ENCODE peak calls at places on chromosomes 1 and 21, in four cellular contexts. J is A549, B is GM12878, T is HepG2. N is an unnamed sample.

GRCh38 chr1:153359241-153359640 is 1.6 kb downstream of the S100A9 start:
- DNase-seq in J (no peak), B (no peak), T (no peak), N (no peak)

GRCh38 chr1:229710746-229711145 is 84.7 kb downstream of the URB2 start:
- DNase-seq in J (no peak), B (no peak), T (no peak), N (no peak)

GRCh38 chr21:32976791-32977190 is 48.9 kb upstream of the OLIG2 start:
- DNase-seq in J (no peak), B (no peak), T (no peak), N (no peak)

GRCh38 chr1:165738794-165739193 is 29.9 kb downstream of the TMCO1 start:
- DNase-seq in J (no peak), B (no peak), T (no peak), N (no peak)

GRCh38 chr1:45411510-45411899 is 71.3 kb upstream of the MUTYH start:
- DNase-seq in J (no peak), B (no peak), T (peak), N (peak)

GRCh38 chr1:93504247-93505033 is 56.5 kb downstream of the FNBP1L start:
- DNase-seq in J (no peak), B (no peak), T (no peak), N (peak)

GRCh38 chr1:201489656-201490261 is 17.2 kb downstream of the CSRP1 start:
- DNase-seq in J (no peak), B (no peak), T (no peak), N (no peak)

GRCh38 chr21:14862794-14863720 is 201.7 kb downstream of the NRIP1 start:
- DNase-seq in J (no peak), B (no peak), T (peak), N (no peak)

GRCh38 chr1:183932412-183932811 is 105.1 kb downstream of the COLGALT2 start:
- DNase-seq in J (no peak), B (no peak), T (no peak), N (no peak)

GRCh38 chr21:42537106-42537742 is 23.6 kb downstream of the SLC37A1 start:
- DNase-seq in J (no peak), B (no peak), T (no peak), N (no peak)
- TF ChIP-seq POLR2AphosphoS2 in J (no peak), B (no peak), T (no peak), N (no peak)

GRCh38 chr1:53511933-53512806 is 53.0 kb downstream of the DMRTB1 start:
- DNase-seq in J (no peak), B (no peak), T (no peak), N (no peak)

GRCh38 chr1:53509775-53510174 is 50.6 kb downstream of the DMRTB1 start:
- DNase-seq in J (no peak), B (no peak), T (no peak), N (no peak)

GRCh38 chr1:53510215-53510614 is 51.0 kb downstream of the DMRTB1 start:
- DNase-seq in J (no peak), B (no peak), T (no peak), N (no peak)

GRCh38 chr1:53512807-53513755 is 53.9 kb downstream of the DMRTB1 start:
- DNase-seq in J (no peak), B (no peak), T (no peak), N (no peak)

DNA sequence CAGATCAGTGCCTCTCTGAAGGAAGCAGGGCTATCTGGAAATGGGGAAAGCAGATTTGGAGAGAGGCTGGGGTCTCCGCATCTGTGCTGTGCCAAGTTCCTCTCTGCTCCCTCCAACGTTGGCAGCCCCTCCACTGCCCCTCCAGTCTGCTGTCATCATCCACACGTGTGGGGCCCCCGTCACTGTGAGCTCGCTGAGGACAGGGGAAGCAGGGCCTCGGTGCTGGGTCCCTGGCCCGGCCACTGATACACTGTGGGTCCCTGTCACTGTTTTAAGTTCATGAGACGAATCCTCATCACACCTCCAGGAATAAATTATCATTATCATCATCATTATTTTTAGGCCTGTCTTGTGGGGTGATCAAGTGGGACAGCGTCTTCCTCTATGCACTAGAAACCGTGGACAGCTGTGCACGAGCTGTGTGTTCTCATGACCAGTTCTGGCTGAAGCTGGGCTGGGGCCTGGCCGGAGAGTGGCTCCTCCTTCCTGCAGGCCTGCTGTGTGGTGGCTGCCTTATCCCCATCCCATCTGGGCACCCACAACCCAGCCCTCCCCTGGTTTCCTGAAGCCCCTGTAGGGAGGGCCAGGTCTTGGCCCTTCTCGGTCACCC is 52.2 kb downstream of the DMRTB1 start:
- DNase-seq in J (no peak), B (no peak), T (no peak), N (no peak)
- TF ChIP-seq CHD2 in J (no peak), B (no peak), T (no peak), N (no peak)

DNA sequence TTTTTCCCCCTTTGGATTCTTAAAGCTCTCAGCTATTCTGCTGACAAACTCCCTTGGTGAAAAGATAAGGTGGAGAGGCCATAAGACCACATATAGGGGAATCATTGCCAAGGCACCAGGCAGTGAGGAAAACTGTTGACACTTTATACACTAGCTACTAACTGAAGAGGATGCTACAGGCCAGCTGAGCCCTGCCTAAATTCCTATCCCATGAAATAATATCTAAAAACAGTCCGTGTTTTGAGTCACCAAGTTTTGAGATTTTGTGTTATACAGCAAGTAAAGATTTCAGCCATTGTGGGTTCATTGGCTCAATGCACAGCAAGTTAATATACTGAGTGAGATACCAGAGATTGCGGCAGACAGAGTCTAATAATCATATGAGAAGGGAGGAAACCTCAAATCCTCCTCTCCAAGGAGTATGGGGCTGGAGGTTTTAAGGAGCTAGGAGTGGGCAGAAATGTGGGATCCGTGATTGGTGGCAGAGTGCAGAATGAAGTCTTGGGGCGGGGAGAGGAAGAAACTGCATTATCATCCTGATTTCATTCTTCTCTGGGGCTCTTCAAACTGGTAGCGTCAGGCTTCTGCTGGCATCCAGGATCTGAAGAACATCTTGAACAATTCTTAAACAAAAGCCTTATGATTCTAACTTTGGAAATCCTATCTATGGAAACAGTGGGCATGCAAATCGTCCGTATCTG is 9.2 kb downstream of the CLDN8 start:
- DNase-seq in J (no peak), B (no peak), T (no peak), N (no peak)
- TF ChIP-seq KDM1A in J (no peak), B (no peak), T (no peak), N (no peak)

GRCh38 chr21:39673736-39674135 is 61.0 kb downstream of the B3GALT5 start:
- DNase-seq in J (no peak), B (no peak), T (no peak), N (no peak)
- TF ChIP-seq POLR2AphosphoS2 in J (no peak), B (no peak), T (no peak), N (no peak)

GRCh38 chr1:99675292-99675691 is 29.4 kb downstream of the PALMD start:
- DNase-seq in J (no peak), B (no peak), T (no peak), N (no peak)

GRCh38 chr1:99673285-99673684 is 27.4 kb downstream of the PALMD start:
- DNase-seq in J (no peak), B (no peak), T (no peak), N (no peak)

GRCh38 chr1:99674115-99674514 is 28.2 kb downstream of the PALMD start:
- DNase-seq in J (no peak), B (no peak), T (no peak), N (no peak)

GRCh38 chr1:99675994-99676393 is 30.1 kb downstream of the PALMD start:
- DNase-seq in J (no peak), B (no peak), T (no peak), N (no peak)

GRCh38 chr1:99674665-99675064 is 28.8 kb downstream of the PALMD start:
- DNase-seq in J (no peak), B (no peak), T (no peak), N (no peak)
- TF ChIP-seq CHD2 in J (no peak), B (no peak), T (no peak), N (no peak)

GRCh38 chr1:107480548-107480947 is 339.7 kb downstream of the NTNG1 start:
- DNase-seq in J (no peak), B (no peak), T (no peak), N (no peak)

GRCh38 chr1:107479865-107480264 is 339.0 kb downstream of the NTNG1 start:
- DNase-seq in J (no peak), B (no peak), T (no peak), N (no peak)

GRCh38 chr1:107473065-107473464 is 332.2 kb downstream of the NTNG1 start:
- DNase-seq in J (no peak), B (no peak), T (no peak), N (no peak)

GRCh38 chr1:107474877-107475612 is 334.2 kb downstream of the NTNG1 start:
- DNase-seq in J (no peak), B (no peak), T (no peak), N (no peak)

DNA sequence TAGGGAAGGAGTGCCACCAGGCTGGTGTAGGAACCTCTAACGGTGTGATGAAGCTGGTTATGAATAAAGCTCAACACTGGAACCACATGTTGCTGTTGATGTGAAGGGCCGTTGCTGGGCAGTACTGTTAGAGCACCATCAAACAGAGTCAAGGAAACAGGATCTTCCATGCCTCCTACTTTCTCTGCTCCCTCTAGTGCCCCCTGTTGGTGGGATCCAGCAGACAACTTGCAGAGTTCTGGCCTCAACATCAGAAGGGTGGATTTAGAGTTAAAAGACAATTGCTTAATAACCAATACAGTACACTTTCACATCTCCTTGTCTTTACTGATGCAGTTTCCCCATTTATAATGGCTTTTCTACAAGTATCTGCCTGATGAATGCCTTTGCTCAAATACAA is 336.4 kb downstream of the NTNG1 start:
- DNase-seq in J (no peak), B (no peak), T (no peak), N (no peak)
- TF ChIP-seq KDM1A in J (no peak), B (no peak), T (no peak), N (no peak)

DNA sequence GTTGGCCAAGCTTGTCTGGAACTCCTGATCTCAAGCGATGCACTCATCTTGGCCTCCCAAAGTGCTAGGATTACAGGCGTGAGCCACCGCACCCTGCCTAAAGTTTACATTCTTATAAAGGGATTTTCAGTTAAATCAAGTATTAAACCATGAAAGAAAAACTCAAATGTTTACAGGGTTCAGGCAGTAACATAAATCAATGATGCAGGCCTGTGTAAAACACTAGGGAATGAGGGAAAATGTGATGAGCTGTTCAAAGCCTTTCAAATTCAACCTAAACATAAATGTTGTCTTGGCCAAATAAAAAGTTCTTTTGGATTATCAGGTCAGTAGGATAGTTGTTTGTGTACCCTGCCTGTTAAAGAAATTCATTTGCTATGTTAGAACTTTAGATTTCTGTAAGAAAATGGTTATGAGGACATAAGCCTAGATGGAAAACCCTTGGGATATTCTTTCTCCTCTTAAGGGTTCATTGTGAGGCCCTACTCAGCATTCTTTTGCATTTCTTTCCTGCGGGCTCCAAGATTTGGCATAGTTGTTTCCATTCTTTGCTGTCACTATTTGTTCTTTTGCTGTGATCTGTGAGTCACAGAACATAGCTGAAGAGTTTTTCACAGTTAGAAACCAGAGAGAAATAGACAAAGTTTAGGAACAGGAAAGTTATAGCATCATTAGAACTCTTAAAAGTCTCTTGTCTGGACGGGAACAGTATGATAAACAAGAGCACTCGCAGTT is 8.9 kb upstream of the ZRANB2 start:
- DNase-seq in J (no peak), B (no peak), T (no peak), N (no peak)
- TF ChIP-seq POLR2AphosphoS2 in J (no peak), B (no peak), T (no peak), N (no peak)

GRCh38 chr1:111976332-111976731 is 13.1 kb downstream of the KCND3 start:
- DNase-seq in J (no peak), B (no peak), T (peak), N (no peak)

GRCh38 chr1:111977378-111977777 is 12.1 kb downstream of the KCND3 start:
- DNase-seq in J (no peak), B (no peak), T (no peak), N (no peak)

GRCh38 chr1:111978695-111979094 is 10.8 kb downstream of the KCND3 start:
- DNase-seq in J (no peak), B (no peak), T (no peak), N (no peak)

GRCh38 chr1:111973150-111973549 is 16.3 kb downstream of the KCND3 start:
- DNase-seq in J (no peak), B (no peak), T (no peak), N (no peak)

GRCh38 chr1:111976842-111977241 is 12.6 kb downstream of the KCND3 start:
- DNase-seq in J (no peak), B (no peak), T (peak), N (no peak)
- TF ChIP-seq CHD2 in J (no peak), B (no peak), T (no peak), N (no peak)

DNA sequence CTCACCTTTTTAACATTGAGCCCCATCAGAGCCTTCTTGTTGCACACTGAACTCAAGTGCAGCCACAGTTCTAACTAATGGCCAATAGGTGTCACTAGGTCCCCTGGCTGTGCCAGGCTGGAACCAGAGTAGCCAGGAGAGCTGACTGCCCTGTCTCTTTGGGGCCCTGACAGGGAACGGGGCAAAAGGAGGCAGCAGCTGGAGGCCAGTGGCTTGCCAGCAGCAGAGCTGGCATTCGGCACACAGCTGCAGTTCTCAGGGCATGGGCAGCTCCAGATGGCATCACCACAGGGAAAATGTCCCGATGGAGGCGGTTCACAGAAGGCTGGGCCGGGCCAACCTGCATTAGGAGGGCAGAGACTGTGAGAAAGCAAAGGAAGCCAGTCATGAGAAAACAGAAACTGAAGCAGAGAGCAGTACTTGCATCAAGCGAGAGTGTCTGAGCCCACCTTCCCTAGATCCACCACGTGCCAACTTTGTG is 188.6 kb downstream of the FCRL5 start:
- DNase-seq in J (peak), B (peak), T (peak), N (no peak)
- TF ChIP-seq KDM1A in J (no peak), B (no peak), T (no peak), N (no peak)

GRCh38 chr1:25033828-25034451 is 103.9 kb upstream of the RUNX3 start:
- DNase-seq in J (no peak), B (no peak), T (no peak), N (no peak)
- TF ChIP-seq POLR2AphosphoS2 in J (no peak), B (peak), T (no peak), N (no peak)